ENCODE peak calls at places on chromosomes 16 and 17, in seven cellular contexts. S is heart left ventricle, D is PC-9, T is SK-N-SH, J is BE2C, F is Caco-2, H is psoas muscle. I is an unnamed sample. For H3K4me1 and H3K27me3, the result is how much of the 10 kb centered on the place peaks cover.

GRCh38 chr16:57795431-57795878 is 6.8 kb downstream of the KIFC3 start:
- DNase-seq in S (no peak), D (peak), T (peak), J (peak), F (peak), H (peak), I (no peak)

GRCh38 chr16:16805809-16806208 is 426.9 kb downstream of the NPIPA7 start:
- DNase-seq in S (no peak), D (no peak), T (no peak), J (no peak), F (no peak), H (no peak), I (no peak)

GRCh38 chr17:73231363-73231762 is 30.3 kb downstream of the CPSF4L start:
- DNase-seq in S (no peak), D (no peak), T (peak), J (no peak), F (peak), H (no peak), I (no peak)

GRCh38 chr17:77708049-77708448 is 250.5 kb upstream of the TNRC6C start:
- DNase-seq in S (no peak), D (no peak), T (no peak), J (no peak), F (no peak), H (no peak), I (no peak)

GRCh38 chr17:82823004-82823403 is 16.8 kb downstream of the ZNF750 start:
- DNase-seq in S (no peak), D (no peak), T (peak), J (no peak), F (peak), H (no peak), I (no peak)

GRCh38 chr17:64183815-64184397 is 54.0 kb upstream of the ERN1 start:
- DNase-seq in S (no peak), D (no peak), T (no peak), J (no peak), F (no peak), H (no peak), I (no peak)

GRCh38 chr16:20740007-20740883 is 1.4 kb downstream of the THUMPD1 start:
- DNase-seq in S (no peak), D (no peak), T (peak), J (no peak), F (peak), H (no peak), I (peak)

GRCh38 chr17:45038771-45039634 is 12.4 kb downstream of the DCAKD start:
- DNase-seq in S (peak), D (no peak), T (no peak), J (no peak), F (no peak), H (peak), I (no peak)

GRCh38 chr16:48542020-48542473 is 67.9 kb downstream of the N4BP1 start:
- DNase-seq in S (peak), D (no peak), T (peak), J (peak), F (no peak), H (peak), I (no peak)

GRCh38 chr17:16294560-16294959 is 58.7 kb downstream of the CENPV start:
- DNase-seq in S (no peak), D (no peak), T (no peak), J (no peak), F (no peak), H (no peak), I (no peak)

GRCh38 chr17:7884581-7885356 is 3.8 kb upstream of the CHD3 start:
- DNase-seq in S (no peak), D (no peak), T (peak), J (no peak), F (no peak), H (peak), I (peak)

GRCh38 chr16:24052466-24053324 is 203.4 kb upstream of the CACNG3 start:
- DNase-seq in S (no peak), D (no peak), T (no peak), J (no peak), F (no peak), H (no peak), I (no peak)

GRCh38 chr16:78742501-78743283 is 643.2 kb downstream of the WWOX start:
- DNase-seq in S (peak), D (no peak), T (no peak), J (no peak), F (no peak), H (no peak), I (peak)

GRCh38 chr17:78774956-78775571 is 7.0 kb downstream of the CYTH1 start:
- DNase-seq in S (no peak), D (no peak), T (no peak), J (no peak), F (no peak), H (no peak), I (no peak)

GRCh38 chr17:57400648-57401047 is 144.3 kb downstream of the MSI2 start:
- DNase-seq in S (no peak), D (no peak), T (no peak), J (no peak), F (no peak), H (no peak), I (no peak)

GRCh38 chr16:79811541-79811940 is 211.0 kb upstream of the MAF start:
- DNase-seq in S (no peak), D (no peak), T (no peak), J (no peak), F (no peak), H (no peak), I (no peak)

GRCh38 chr17:61469474-61469873 is 17.3 kb downstream of the TBX4 start:
- DNase-seq in S (no peak), D (no peak), T (no peak), J (no peak), F (no peak), H (no peak), I (no peak)

GRCh38 chr17:79252886-79253285 is 178.3 kb downstream of the ENGASE start:
- DNase-seq in S (no peak), D (no peak), T (no peak), J (no peak), F (no peak), H (no peak), I (no peak)

GRCh38 chr17:29740017-29740416 is 117.3 kb upstream of the CORO6 start:
- DNase-seq in S (no peak), D (no peak), T (peak), J (no peak), F (peak), H (no peak), I (no peak)

GRCh38 chr16:65429504-65430149 is 307.8 kb upstream of the CDH11 start:
- DNase-seq in S (no peak), D (no peak), T (no peak), J (no peak), F (no peak), H (no peak), I (no peak)

GRCh38 chr16:19118938-19119431 is 5.2 kb downstream of the ITPRIPL2 start:
- DNase-seq in S (peak), D (peak), T (no peak), J (no peak), F (no peak), H (no peak), I (no peak)

GRCh38 chr16:27315333-27316037 is 1.7 kb downstream of the IL4R start:
- DNase-seq in S (peak), D (peak), T (no peak), J (no peak), F (peak), H (peak), I (peak)

GRCh38 chr17:30450125-30451027 is 26.8 kb upstream of the GOSR1 start:
- DNase-seq in S (no peak), D (peak), T (no peak), J (no peak), F (peak), H (no peak), I (no peak)

GRCh38 chr17:50290074-50290702 is 15.9 kb downstream of the TMEM92 start:
- DNase-seq in S (peak), D (peak), T (no peak), J (no peak), F (no peak), H (peak), I (no peak)

GRCh38 chr17:50593321-50593720 is 32.8 kb downstream of the CACNA1G start:
- DNase-seq in S (peak), D (no peak), T (peak), J (peak), F (peak), H (no peak), I (no peak)

GRCh38 chr16:72590179-72590937 is 418.4 kb upstream of the PMFBP1 start:
- DNase-seq in S (no peak), D (no peak), T (no peak), J (peak), F (no peak), H (no peak), I (no peak)

GRCh38 chr16:17723735-17724134 is 253.0 kb upstream of the XYLT1 start:
- DNase-seq in S (no peak), D (no peak), T (no peak), J (no peak), F (no peak), H (no peak), I (no peak)

GRCh38 chr16:48501516-48502377 is 108.2 kb downstream of the N4BP1 start:
- DNase-seq in S (no peak), D (no peak), T (no peak), J (no peak), F (no peak), H (no peak), I (no peak)

GRCh38 chr17:82976982-82977488 is 102.4 kb upstream of the METRNL start:
- DNase-seq in S (no peak), D (no peak), T (peak), J (no peak), F (no peak), H (no peak), I (no peak)

GRCh38 chr16:89697616-89698331 is 3.7 kb downstream of the SPATA2L start:
- DNase-seq in S (no peak), D (no peak), T (peak), J (peak), F (no peak), H (no peak), I (no peak)

GRCh38 chr17:81453712-81454111 is 58.5 kb downstream of the BAHCC1 start:
- DNase-seq in S (no peak), D (no peak), T (no peak), J (no peak), F (no peak), H (no peak), I (peak)

GRCh38 chr17:81453049-81453448 is 57.8 kb downstream of the BAHCC1 start:
- DNase-seq in S (no peak), D (no peak), T (no peak), J (no peak), F (no peak), H (no peak), I (no peak)

GRCh38 chr17:81454473-81454872 is 58.1 kb downstream of the ACTG1 start:
- DNase-seq in S (no peak), D (no peak), T (no peak), J (no peak), F (no peak), H (no peak), I (no peak)

GRCh38 chr17:81451823-81452222 is 56.6 kb downstream of the BAHCC1 start:
- DNase-seq in S (no peak), D (no peak), T (no peak), J (no peak), F (no peak), H (no peak), I (no peak)

DNA sequence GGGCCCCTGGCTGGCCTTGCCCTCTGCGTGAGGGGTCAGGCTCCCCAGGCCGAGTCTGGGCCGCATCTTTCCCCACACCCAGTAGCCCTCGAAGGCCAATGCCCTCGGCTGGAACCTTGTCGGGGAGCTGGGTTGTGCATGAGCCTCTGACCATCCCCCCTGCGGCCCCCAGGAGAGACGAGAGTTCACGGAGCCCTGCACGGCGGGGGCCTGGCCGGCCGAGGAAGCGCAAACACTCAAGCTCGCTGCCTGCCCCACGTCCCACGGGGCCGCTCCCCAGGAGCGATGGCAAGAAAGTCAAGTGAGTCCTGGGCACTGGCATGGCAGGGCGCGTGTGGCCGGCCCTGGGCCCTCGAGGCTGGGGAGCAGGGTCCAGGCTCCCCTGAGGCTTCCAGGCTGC is 57.3 kb downstream of the BAHCC1 start:
- DNase-seq in S (no peak), D (no peak), T (no peak), J (no peak), F (no peak), H (no peak), I (no peak)
- H3K4me1 ChIP-seq in S (under half), D (under half), T (under half), J (under half), F (under half), H (under half), I (under half)

GRCh38 chr17:70124723-70125122 is 44.6 kb upstream of the KCNJ2 start:
- DNase-seq in S (no peak), D (no peak), T (no peak), J (no peak), F (no peak), H (no peak), I (no peak)
- H3K27me3 ChIP-seq in S (under half), D (under half), T (under half), J (under half), F (under half), H (under half), I (under half)

DNA sequence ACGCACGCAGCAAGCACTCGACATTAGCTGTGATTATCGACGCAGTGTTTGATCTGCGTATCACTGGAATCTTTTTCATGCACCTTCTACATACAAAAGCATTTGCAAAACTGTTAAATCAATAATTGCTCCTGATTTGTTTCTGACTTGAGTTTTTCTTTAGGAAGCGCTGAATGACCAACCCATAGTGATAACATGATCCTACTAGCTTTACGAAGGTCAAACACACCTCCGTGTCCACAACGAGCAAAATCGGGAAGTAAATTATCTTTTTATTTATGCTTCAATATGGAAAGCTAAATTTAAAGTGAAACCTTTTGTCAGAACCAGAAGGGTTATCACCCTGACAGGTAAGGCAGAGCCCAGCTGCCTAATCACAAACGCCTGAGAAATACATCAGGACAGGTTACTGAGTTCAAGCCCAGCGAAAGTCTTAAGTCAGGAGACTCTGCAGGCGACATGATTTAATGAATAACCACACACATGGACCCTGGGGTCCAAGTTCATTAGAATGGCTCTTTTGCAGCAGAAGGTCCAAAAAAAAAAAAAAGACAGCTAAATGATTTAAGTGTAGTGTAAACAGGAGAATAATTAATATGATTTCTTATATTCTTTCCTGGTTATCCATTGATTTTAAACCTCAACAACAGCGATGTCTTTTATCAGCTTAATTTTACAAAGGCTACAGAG is 104.2 kb downstream of the ADCY9 start:
- DNase-seq in S (no peak), D (no peak), T (no peak), J (no peak), F (no peak), H (no peak), I (no peak)
- H3K4me1 ChIP-seq in S (under half), D (under half), T (under half), J (under half), F (under half), H (under half), I (under half)

GRCh38 chr17:6555331-6556120 is 829 bp downstream of the PITPNM3 start:
- DNase-seq in S (no peak), D (peak), T (peak), J (no peak), F (no peak), H (no peak), I (no peak)
- H3K27me3 ChIP-seq in S (under half), D (under half), T (under half), J (under half), F (under half), H (half or more), I (under half)

GRCh38 chr16:566475-567361 is at the start of gene NHLRC4:
- DNase-seq in S (peak), D (no peak), T (peak), J (peak), F (no peak), H (peak), I (peak)
- H3K4me1 ChIP-seq in S (under half), D (under half), T (half or more), J (under half), F (under half), H (under half), I (under half)